ENCODE peak calls at places on chromosomes 3 and 15, in four cellular contexts. One of them, this sample, is unnamed.

GRCh38 chr3:155554777-155555445 is 190.0 kb downstream of the PLCH1 start:
- DNase-seq in H1: no peak
- DNase-seq in K562: no peak
- DNase-seq in GM12878: peak
- DNase-seq in this sample: no peak

GRCh38 chr15:49036650-49037545 is 9.3 kb downstream of the SECISBP2L start:
- DNase-seq in H1: no peak
- DNase-seq in K562: no peak
- DNase-seq in GM12878: no peak
- DNase-seq in this sample: no peak

GRCh38 chr15:85324202-85324601 is 56.2 kb upstream of the AKAP13 start:
- DNase-seq in H1: no peak
- DNase-seq in K562: no peak
- DNase-seq in GM12878: no peak
- DNase-seq in this sample: no peak

GRCh38 chr3:126033765-126034164 is 50.2 kb downstream of the SLC41A3 start:
- DNase-seq in H1: no peak
- DNase-seq in K562: no peak
- DNase-seq in GM12878: no peak
- DNase-seq in this sample: no peak

GRCh38 chr15:89385596-89386242 is 51.1 kb upstream of the POLG start:
- DNase-seq in H1: no peak
- DNase-seq in K562: no peak
- DNase-seq in GM12878: no peak
- DNase-seq in this sample: no peak

GRCh38 chr15:31483924-31484368 is 157.3 kb downstream of the KLF13 start:
- DNase-seq in H1: no peak
- DNase-seq in K562: no peak
- DNase-seq in GM12878: no peak
- DNase-seq in this sample: no peak

GRCh38 chr3:52330194-52330805 is 14.2 kb downstream of the DNAH1 start:
- DNase-seq in H1: no peak
- DNase-seq in K562: no peak
- DNase-seq in GM12878: no peak
- DNase-seq in this sample: no peak

GRCh38 chr15:40939909-40940801 is 11.0 kb downstream of the DLL4 start:
- DNase-seq in H1: no peak
- DNase-seq in K562: no peak
- DNase-seq in GM12878: peak
- DNase-seq in this sample: no peak

GRCh38 chr15:92385096-92385495 is 8.6 kb upstream of the ST8SIA2 start:
- DNase-seq in H1: no peak
- DNase-seq in K562: no peak
- DNase-seq in GM12878: no peak
- DNase-seq in this sample: no peak

GRCh38 chr15:70535071-70535954 is 228.0 kb downstream of the UACA start:
- DNase-seq in H1: no peak
- DNase-seq in K562: no peak
- DNase-seq in GM12878: no peak
- DNase-seq in this sample: no peak

GRCh38 chr3:172666181-172666872 is 44.5 kb downstream of the NCEH1 start:
- DNase-seq in H1: no peak
- DNase-seq in K562: no peak
- DNase-seq in GM12878: no peak
- DNase-seq in this sample: no peak

GRCh38 chr3:183485585-183485984 is 57.2 kb upstream of the MCF2L2 start:
- DNase-seq in H1: no peak
- DNase-seq in K562: no peak
- DNase-seq in GM12878: no peak
- DNase-seq in this sample: no peak

GRCh38 chr3:42224658-42225421 is 41.1 kb downstream of the CCK start:
- DNase-seq in H1: no peak
- DNase-seq in K562: no peak
- DNase-seq in GM12878: no peak
- DNase-seq in this sample: no peak

GRCh38 chr3:42224178-42224577 is 41.8 kb downstream of the CCK start:
- DNase-seq in H1: no peak
- DNase-seq in K562: no peak
- DNase-seq in GM12878: no peak
- DNase-seq in this sample: no peak

GRCh38 chr3:42225486-42226363 is 40.3 kb downstream of the CCK start:
- DNase-seq in H1: no peak
- DNase-seq in K562: no peak
- DNase-seq in GM12878: no peak
- DNase-seq in this sample: no peak

GRCh38 chr3:42228796-42229195 is 37.2 kb downstream of the CCK start:
- DNase-seq in H1: no peak
- DNase-seq in K562: no peak
- DNase-seq in GM12878: no peak
- DNase-seq in this sample: no peak

GRCh38 chr3:42226470-42227425 is 39.2 kb downstream of the CCK start:
- DNase-seq in H1: no peak
- DNase-seq in K562: peak
- DNase-seq in GM12878: no peak
- DNase-seq in this sample: no peak
- TF ChIP-seq POLR2A in H1: no peak
- TF ChIP-seq POLR2A in K562: no peak
- TF ChIP-seq POLR2A in GM12878: no peak
- TF ChIP-seq POLR2A in this sample: no peak

GRCh38 chr15:72796210-72796514 is 12.6 kb upstream of the ADPGK start:
- DNase-seq in H1: no peak
- DNase-seq in K562: no peak
- DNase-seq in GM12878: no peak
- DNase-seq in this sample: no peak
- H3K4me3 ChIP-seq in H1: no peak
- H3K4me3 ChIP-seq in K562: no peak
- H3K4me3 ChIP-seq in GM12878: no peak
- H3K4me3 ChIP-seq in this sample: no peak

DNA sequence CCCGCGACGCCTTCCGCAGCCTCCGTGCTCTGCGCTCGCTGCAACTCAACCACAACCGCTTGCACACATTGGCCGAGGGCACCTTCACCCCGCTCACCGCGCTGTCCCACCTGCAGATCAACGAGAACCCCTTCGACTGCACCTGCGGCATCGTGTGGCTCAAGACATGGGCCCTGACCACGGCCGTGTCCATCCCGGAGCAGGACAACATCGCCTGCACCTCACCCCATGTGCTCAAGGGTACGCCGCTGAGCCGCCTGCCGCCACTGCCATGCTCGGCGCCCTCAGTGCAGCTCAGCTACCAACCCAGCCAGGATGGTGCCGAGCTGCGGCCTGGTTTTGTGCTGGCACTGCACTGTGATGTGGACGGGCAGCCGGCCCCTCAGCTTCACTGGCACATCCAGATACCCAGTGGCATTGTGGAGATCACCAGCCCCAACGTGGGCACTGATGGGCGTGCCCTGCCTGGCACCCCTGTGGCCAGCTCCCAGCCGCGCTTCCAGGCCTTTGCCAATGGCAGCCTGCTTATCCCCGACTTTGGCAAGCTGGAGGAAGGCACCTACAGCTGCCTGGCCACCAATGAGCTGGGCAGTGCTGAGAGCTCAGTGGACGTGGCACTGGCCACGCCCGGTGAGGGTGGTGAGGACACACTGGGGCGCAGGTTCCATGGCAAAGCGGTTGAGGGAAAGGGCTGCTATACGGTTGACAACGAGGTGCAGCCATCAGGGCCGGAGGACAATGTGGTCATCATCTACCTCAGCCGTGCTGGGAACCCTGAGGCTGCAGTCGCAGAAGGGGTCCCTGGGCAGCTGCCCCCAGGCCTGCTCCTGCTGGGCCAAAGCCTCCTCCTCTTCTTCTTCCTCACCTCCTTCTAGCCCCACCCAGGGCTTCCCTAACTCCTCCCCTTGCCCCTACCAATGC is 2.0 kb downstream of the ISLR start:
- DNase-seq in H1: no peak
- DNase-seq in K562: no peak
- DNase-seq in GM12878: no peak
- DNase-seq in this sample: no peak
- TF ChIP-seq EGR1 in H1: no peak
- TF ChIP-seq EGR1 in K562: no peak
- TF ChIP-seq EGR1 in GM12878: no peak
- TF ChIP-seq EGR1 in this sample: no peak

DNA sequence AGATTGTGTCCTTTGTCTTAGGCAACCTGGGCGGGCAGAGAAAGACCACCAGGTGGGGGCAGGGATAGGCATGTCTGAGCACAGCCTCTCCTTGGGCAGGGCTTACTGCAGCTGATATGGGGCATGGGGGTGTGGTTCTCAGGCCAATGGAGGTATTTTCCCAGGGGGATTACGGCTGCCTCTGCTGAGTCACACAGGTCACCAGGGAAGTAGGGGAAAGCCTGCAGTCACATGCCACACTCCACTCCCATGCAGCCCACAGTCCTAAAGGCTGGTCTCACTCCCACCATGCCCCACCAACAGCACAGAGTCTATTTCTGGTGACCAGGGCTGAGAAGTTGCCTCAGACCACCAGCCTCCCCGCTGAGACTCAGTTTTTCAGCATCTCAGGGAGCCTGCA is 466.4 kb downstream of the DIPK2A start:
- DNase-seq in H1: no peak
- DNase-seq in K562: no peak
- DNase-seq in GM12878: peak
- DNase-seq in this sample: no peak
- TF ChIP-seq POLR2A in H1: no peak
- TF ChIP-seq POLR2A in K562: no peak
- TF ChIP-seq POLR2A in GM12878: no peak
- TF ChIP-seq POLR2A in this sample: no peak

DNA sequence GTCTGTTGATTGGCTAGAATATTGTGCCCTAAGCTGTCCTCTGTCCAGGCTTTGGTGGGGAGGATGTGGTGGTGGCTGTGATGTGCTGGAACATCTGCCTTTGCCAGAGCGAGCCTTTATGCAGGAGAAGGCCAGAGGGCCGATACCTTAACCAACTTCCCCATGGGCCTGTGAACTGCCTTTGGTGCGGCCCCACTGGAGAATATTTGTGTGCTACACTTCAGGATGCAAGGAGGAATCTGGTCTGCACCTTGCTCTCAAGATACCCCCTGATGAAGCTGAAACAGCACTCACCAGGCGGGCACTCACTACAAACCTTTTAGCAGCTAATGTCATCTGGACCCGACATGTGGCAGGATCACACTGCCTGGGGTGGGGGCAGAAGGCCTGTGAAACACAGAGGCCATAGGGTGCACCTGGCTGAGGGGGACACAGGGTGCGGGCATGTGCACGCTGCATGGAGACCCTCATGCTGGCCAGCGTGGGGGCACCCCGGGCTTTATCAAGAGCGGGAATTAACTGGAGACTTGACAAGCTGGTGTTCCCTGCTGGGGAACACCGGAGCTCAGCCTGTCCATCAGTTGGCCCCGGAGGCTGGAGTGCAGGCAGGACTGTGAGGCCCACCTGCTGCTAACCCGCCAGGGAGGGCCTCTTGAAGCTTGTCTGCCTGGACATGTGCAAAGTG is 16.4 kb downstream of the PRR23E start:
- DNase-seq in H1: no peak
- DNase-seq in K562: no peak
- DNase-seq in GM12878: no peak
- DNase-seq in this sample: no peak
- H3K4me3 ChIP-seq in H1: no peak
- H3K4me3 ChIP-seq in K562: no peak
- H3K4me3 ChIP-seq in GM12878: no peak
- H3K4me3 ChIP-seq in this sample: no peak

DNA sequence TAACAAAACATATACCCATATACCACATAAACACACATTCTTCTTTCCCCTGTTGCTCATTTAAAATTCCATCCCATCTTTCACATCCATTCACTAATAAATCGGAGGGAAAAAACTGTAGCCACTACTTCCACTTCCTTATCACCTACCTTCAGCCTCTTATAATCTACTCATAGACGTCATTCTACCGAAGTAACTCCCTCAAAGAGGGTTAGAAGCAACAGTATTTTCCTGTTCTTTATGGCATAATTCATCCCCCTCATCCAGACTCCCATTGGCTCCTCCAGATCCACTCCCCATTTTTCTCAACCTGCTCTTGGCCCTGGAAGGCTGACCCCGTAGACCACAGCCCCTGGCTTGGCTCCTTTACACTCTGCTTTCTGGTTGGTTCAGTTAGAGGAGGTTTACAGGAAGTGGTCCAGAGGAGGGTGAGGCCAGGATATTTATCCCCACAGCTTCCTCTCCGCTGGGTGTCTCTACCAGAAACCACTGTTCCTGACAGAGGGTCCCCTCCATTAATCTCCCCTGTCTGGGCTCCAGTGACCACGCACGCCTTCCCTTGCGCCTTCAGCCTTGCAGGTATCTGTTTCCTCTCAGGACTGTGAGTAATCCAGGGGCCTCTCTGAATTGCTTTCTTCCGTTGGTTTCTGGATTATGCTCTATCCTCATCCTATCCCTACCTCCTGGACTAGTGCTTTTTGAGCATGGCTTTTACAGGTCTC is 46.2 kb downstream of the FMN1 start:
- DNase-seq in H1: no peak
- DNase-seq in K562: no peak
- DNase-seq in GM12878: no peak
- DNase-seq in this sample: no peak
- TF ChIP-seq EGR1 in H1: no peak
- TF ChIP-seq EGR1 in K562: no peak
- TF ChIP-seq EGR1 in GM12878: no peak
- TF ChIP-seq EGR1 in this sample: no peak

GRCh38 chr3:142578309-142579223 is at the start of gene ATR:
- DNase-seq in H1: peak
- DNase-seq in K562: peak
- DNase-seq in GM12878: peak
- DNase-seq in this sample: peak
- TF ChIP-seq POLR2A in H1: peak
- TF ChIP-seq POLR2A in K562: peak
- TF ChIP-seq POLR2A in GM12878: peak
- TF ChIP-seq POLR2A in this sample: peak

DNA sequence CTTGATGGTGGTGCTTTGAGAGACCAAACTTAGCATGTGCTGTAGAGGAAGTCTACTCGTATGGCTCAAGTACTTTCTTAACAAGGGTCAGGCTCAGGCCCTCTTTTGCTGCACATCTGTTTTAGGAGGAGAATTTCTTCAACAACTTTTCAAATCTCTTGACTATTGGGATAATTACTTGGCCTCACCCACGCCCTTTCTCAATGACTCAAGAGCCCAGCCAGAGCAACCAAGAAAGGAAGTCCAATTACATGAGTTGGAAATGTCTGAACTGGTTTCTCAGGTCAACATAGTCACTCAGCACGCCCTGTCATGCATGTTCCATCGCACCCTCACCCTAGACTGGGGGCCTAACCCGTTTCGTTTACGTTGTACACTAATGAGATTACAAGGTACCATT is 44.8 kb upstream of the UMPS start:
- DNase-seq in H1: no peak
- DNase-seq in K562: no peak
- DNase-seq in GM12878: no peak
- DNase-seq in this sample: no peak
- H3K4me3 ChIP-seq in H1: no peak
- H3K4me3 ChIP-seq in K562: no peak
- H3K4me3 ChIP-seq in GM12878: no peak
- H3K4me3 ChIP-seq in this sample: no peak